ENCODE peak calls at places on chromosomes 3 and 15, in six cellular contexts. M, C, H, S, B and R are unnamed samples.

GRCh38 chr15:68379759-68380290 is 52.1 kb downstream of the ITGA11 start:
- DNase-seq in H (no peak), M (peak; percentile 22), S (no peak), C (peak; percentile 21), B (no peak), R (no peak)

GRCh38 chr3:23667536-23668429 is 138.0 kb upstream of the UBE2E1 start:
- DNase-seq in H (no peak), M (no peak), B (no peak), S (no peak), C (peak; percentile 43), R (no peak)

GRCh38 chr3:53890726-53891499 is 746 bp downstream of the SELENOK start:
- DNase-seq in C (peak; percentile 17), H (no peak), S (no peak), M (peak; percentile 55), B (no peak), R (no peak)

GRCh38 chr3:133572158-133573053 is 1.1 kb upstream of the CDV3 start:
- DNase-seq in M (peak; percentile 91), B (no peak), H (no peak), C (peak; percentile 60), S (no peak), R (no peak)

GRCh38 chr3:149971403-149972075 is 844 bp upstream of the PFN2 start:
- DNase-seq in H (peak; percentile 34), M (peak; percentile 5), C (no peak), S (peak; percentile 33), B (no peak), R (peak; percentile 41)

GRCh38 chr3:179322481-179323196 is at the start of gene ZNF639:
- DNase-seq in S (peak; percentile 65), M (peak; percentile 95), C (peak; percentile 95), H (peak; percentile 90), B (no peak), R (peak; percentile 92)

GRCh38 chr3:160437083-160437455 is 12.5 kb downstream of the TRIM59 start:
- DNase-seq in M (no peak), B (no peak), H (no peak), C (no peak), S (no peak), R (no peak)

GRCh38 chr15:90550919-90551318 is 21.2 kb downstream of the CRTC3 start:
- DNase-seq in C (no peak), M (peak; percentile 77), S (no peak), B (no peak), H (no peak), R (no peak)

GRCh38 chr3:76369170-76369569 is 583.8 kb upstream of the ZNF717 start:
- DNase-seq in B (peak; percentile 10), M (no peak), S (peak; percentile 13), C (peak; percentile 43), H (no peak), R (no peak)